ENCODE peak calls at places on chromosomes 2 and 18, in seven cellular contexts. F is GM23248; Z is cardiac muscle cell; U is GM04503; Q is T-helper 2 cell; I is CD4-positive, CD25-positive, alpha-beta regulatory T cell; C is caudate nucleus. N is an unnamed sample.

GRCh38 chr2:233346930-233347329 is 7.4 kb upstream of the DGKD start:
- DNase-seq in F (no peak), U (no peak), Q (no peak), C (no peak), I (no peak), Z (no peak), N (no peak)

GRCh38 chr18:78766651-78767533 is 212.7 kb upstream of the SALL3 start:
- DNase-seq in F (no peak), U (no peak), I (no peak), C (no peak), Z (no peak), Q (no peak), N (no peak)

GRCh38 chr18:21763846-21764646 is 23.5 kb downstream of the MIB1 start:
- DNase-seq in Q (no peak), C (no peak), F (no peak), Z (no peak), I (no peak), U (no peak), N (no peak)

GRCh38 chr2:47842846-47843245 is 59.9 kb downstream of the MSH6 start:
- DNase-seq in U (no peak), C (no peak), Q (no peak), I (no peak), Z (no peak), F (peak; percentile 26), N (no peak)

GRCh38 chr2:202871161-202872141 is at the start of gene ICA1L:
- DNase-seq in I (peak; percentile 45), Q (peak; percentile 24), C (peak; percentile 68), U (peak; percentile 23), F (peak; percentile 85), Z (peak; percentile 82), N (peak; percentile 38)

GRCh38 chr2:29878898-29879297 is 42.5 kb downstream of the ALK start:
- DNase-seq in Z (no peak), I (no peak), Q (no peak), F (peak; percentile 23), C (no peak), U (no peak), N (no peak)

GRCh38 chr18:41113885-41114482 is 841.0 kb upstream of the PIK3C3 start:
- DNase-seq in I (no peak), F (peak; percentile 6), U (peak; percentile 45), Z (no peak), C (no peak), Q (no peak), N (no peak)

GRCh38 chr2:26710743-26711456 is 18.4 kb downstream of the KCNK3 start:
- DNase-seq in Z (no peak), U (no peak), F (no peak), C (no peak), Q (no peak), I (no peak), N (no peak)

GRCh38 chr2:196130039-196130825 is 41.1 kb downstream of the STK17B start:
- DNase-seq in Q (no peak), Z (no peak), F (no peak), I (peak; percentile 7), U (no peak), C (no peak), N (no peak)

GRCh38 chr2:142142595-142142994 is 11.8 kb upstream of the LRP1B start:
- DNase-seq in U (no peak), F (no peak), Z (no peak), Q (no peak), C (no peak), I (no peak), N (no peak)

GRCh38 chr2:212711851-212712250 is 173.2 kb upstream of the ERBB4 start:
- DNase-seq in U (peak; percentile 91), I (no peak), C (no peak), Z (no peak), Q (no peak), F (peak; percentile 94), N (no peak)

GRCh38 chr2:187575081-187576067 is 21.1 kb upstream of the TFPI start:
- DNase-seq in U (peak; percentile 39), F (peak; percentile 37), C (no peak), Z (no peak), Q (no peak), I (no peak), N (no peak)

GRCh38 chr2:25617948-25618646 is 55.3 kb downstream of the DTNB start:
- DNase-seq in C (no peak), F (peak; percentile 85), U (peak; percentile 49), I (no peak), Z (no peak), Q (no peak), N (no peak)

GRCh38 chr2:23655862-23656596 is 270.9 kb downstream of the ATAD2B start:
- DNase-seq in C (no peak), F (no peak), Q (no peak), I (no peak), Z (no peak), U (no peak), N (no peak)

GRCh38 chr18:48896875-48897511 is 53.8 kb downstream of the SMAD7 start:
- DNase-seq in Z (peak; percentile 52), Q (no peak), C (no peak), U (no peak), I (no peak), F (peak; percentile 63), N (no peak)

GRCh38 chr18:2086439-2086838 is 484.9 kb downstream of the METTL4 start:
- DNase-seq in F (no peak), Z (no peak), Q (no peak), I (no peak), U (no peak), C (no peak), N (no peak)

GRCh38 chr2:39494784-39495251 is 57.7 kb upstream of the MAP4K3 start:
- DNase-seq in U (peak; percentile 96), I (no peak), F (peak; percentile 97), C (no peak), Q (no peak), Z (no peak), N (no peak)

GRCh38 chr2:26244479-26245230 is at the start of the genes HADHA and HADHB:
- DNase-seq in F (peak; percentile 94), I (peak; percentile 92), C (peak; percentile 89), Z (peak; percentile 94), Q (peak; percentile 62), U (peak; percentile 65), N (peak; percentile 72)

GRCh38 chr2:84631047-84631446 is 114.7 kb downstream of the DNAH6 start:
- DNase-seq in I (peak; percentile 45), Q (no peak), Z (peak; percentile 45), C (no peak), F (peak; percentile 58), U (no peak), N (no peak)

GRCh38 chr2:146244131-146244530 is 1600.7 kb upstream of the ACVR2A start:
- DNase-seq in Z (no peak), I (no peak), F (no peak), U (no peak), Q (no peak), C (no peak), N (no peak)

GRCh38 chr2:113273031-113273551 is 5.6 kb downstream of the PAX8 start:
- DNase-seq in I (peak; percentile 31), U (no peak), C (no peak), Q (no peak), F (peak; percentile 46), Z (peak; percentile 44), N (peak; percentile 14)

GRCh38 chr2:159797468-159798375 is at the start of gene CD302:
- DNase-seq in F (peak; percentile 87), U (no peak), C (peak; percentile 56), I (no peak), Z (peak; percentile 46), Q (no peak), N (no peak)

GRCh38 chr2:40227200-40227599 is 224.7 kb downstream of the SLC8A1 start:
- DNase-seq in U (no peak), Q (no peak), F (no peak), C (no peak), I (no peak), Z (no peak), N (no peak)

GRCh38 chr18:48719988-48720654 is 181.3 kb downstream of the CTIF start:
- DNase-seq in Z (no peak), U (no peak), F (peak; percentile 65), C (peak; percentile 53), Q (no peak), I (no peak), N (no peak)

GRCh38 chr2:233705911-233706506 is 6.7 kb upstream of the UGT1A5 start:
- DNase-seq in U (peak; percentile 21), F (no peak), I (no peak), Q (no peak), C (no peak), Z (no peak), N (no peak)

GRCh38 chr2:202494856-202495604 is 118.9 kb downstream of the BMPR2 start:
- DNase-seq in Z (no peak), F (no peak), C (no peak), U (no peak), Q (no peak), I (no peak), N (no peak)

GRCh38 chr2:152407204-152407721 is 72.3 kb downstream of the FMNL2 start:
- DNase-seq in F (peak; percentile 86), I (no peak), Z (peak; percentile 43), Q (no peak), U (no peak), C (peak; percentile 44), N (no peak)

GRCh38 chr2:230602562-230603230 is 109.9 kb upstream of the CAB39 start:
- DNase-seq in I (peak; percentile 69), U (no peak), Q (no peak), F (no peak), Z (no peak), C (no peak), N (no peak)

GRCh38 chr2:55150834-55151233 is 81.3 kb downstream of the CLHC1 start:
- DNase-seq in C (no peak), I (no peak), Q (no peak), F (no peak), Z (no peak), U (no peak), N (no peak)

GRCh38 chr2:240912878-240913809 is 7.0 kb downstream of the CROCC2 start:
- DNase-seq in F (peak; percentile 72), Q (no peak), C (no peak), U (no peak), Z (no peak), I (no peak), N (no peak)

GRCh38 chr2:101479328-101479727 is 4.4 kb upstream of the RFX8 start:
- DNase-seq in F (peak; percentile 34), U (no peak), C (no peak), I (no peak), Z (no peak), Q (no peak), N (no peak)

GRCh38 chr2:160111951-160112798 is 49.8 kb upstream of the PLA2R1 start:
- DNase-seq in Z (no peak), F (no peak), C (no peak), I (no peak), U (no peak), Q (no peak), N (no peak)

N was measured in T-helper 17 cell.